ENCODE peak calls at places on chromosome 1, in ten cellular contexts. R is GM12865, J is suprapubic skin, Q is keratinocyte, K is OCI-LY7, T is fibroblast of the aortic adventitia, D is foreskin fibroblast, I is lower lobe of right lung, B is pancreas, E is brain microvascular endothelial cell. O is an unnamed sample.

GRCh38 chr1:31154632-31155215 is 85.0 kb downstream of the NKAIN1 start:
- DNase-seq in R (peak; percentile 83), J (peak; percentile 83), Q (peak; percentile 67), K (peak; percentile 81), T (peak; percentile 67), D (peak; percentile 90), I (peak; percentile 92), B (peak; percentile 85), E (peak; percentile 50), O (peak; percentile 35)

GRCh38 chr1:22673486-22674409 is 20.7 kb downstream of the C1QB start:
- DNase-seq in R (peak; percentile 59), J (no peak), Q (no peak), K (peak; percentile 36), T (peak; percentile 80), D (peak; percentile 87), I (no peak), B (peak; percentile 29), E (peak; percentile 67), O (peak; percentile 46)

GRCh38 chr1:217721692-217722091 is 90.5 kb downstream of the SPATA17 start:
- DNase-seq in R (no peak), J (no peak), Q (no peak), K (no peak), T (no peak), D (no peak), I (no peak), B (no peak), E (no peak), O (no peak)

GRCh38 chr1:165843304-165843703 is 15.9 kb downstream of the UCK2 start:
- DNase-seq in R (no peak), J (no peak), Q (no peak), K (no peak), T (peak; percentile 27), D (peak; percentile 61), I (no peak), B (no peak), E (peak; percentile 42), O (no peak)

GRCh38 chr1:3911521-3911845 is 11.4 kb upstream of the C1orf174 start:
- DNase-seq in R (no peak), J (no peak), Q (no peak), K (peak; percentile 49), T (no peak), D (no peak), I (no peak), B (no peak), E (no peak), O (no peak)

GRCh38 chr1:160407819-160408801 is 7.7 kb downstream of the VANGL2 start:
- DNase-seq in R (no peak), J (no peak), Q (peak; percentile 75), K (no peak), T (no peak), D (no peak), I (no peak), B (no peak), E (no peak), O (no peak)

GRCh38 chr1:93448292-93448982 is 519 bp downstream of the FNBP1L start:
- DNase-seq in R (no peak), J (peak; percentile 74), Q (no peak), K (no peak), T (no peak), D (peak; percentile 58), I (peak; percentile 62), B (peak; percentile 59), E (no peak), O (no peak)

GRCh38 chr1:178126790-178127189 is 32.9 kb downstream of the RASAL2 start:
- DNase-seq in R (no peak), J (no peak), Q (peak; percentile 88), K (no peak), T (peak; percentile 88), D (peak; percentile 94), I (no peak), B (no peak), E (peak; percentile 92), O (peak; percentile 64)

GRCh38 chr1:86224651-86225050 is 68.1 kb upstream of the COL24A1 start:
- DNase-seq in R (no peak), J (no peak), Q (no peak), K (no peak), T (no peak), D (no peak), I (no peak), B (no peak), E (no peak), O (no peak)

GRCh38 chr1:172699111-172699510 is 40.2 kb downstream of the FASLG start:
- DNase-seq in R (peak; percentile 71), J (no peak), Q (no peak), K (no peak), T (peak; percentile 22), D (no peak), I (no peak), B (no peak), E (peak; percentile 86), O (peak; percentile 8)

DNA sequence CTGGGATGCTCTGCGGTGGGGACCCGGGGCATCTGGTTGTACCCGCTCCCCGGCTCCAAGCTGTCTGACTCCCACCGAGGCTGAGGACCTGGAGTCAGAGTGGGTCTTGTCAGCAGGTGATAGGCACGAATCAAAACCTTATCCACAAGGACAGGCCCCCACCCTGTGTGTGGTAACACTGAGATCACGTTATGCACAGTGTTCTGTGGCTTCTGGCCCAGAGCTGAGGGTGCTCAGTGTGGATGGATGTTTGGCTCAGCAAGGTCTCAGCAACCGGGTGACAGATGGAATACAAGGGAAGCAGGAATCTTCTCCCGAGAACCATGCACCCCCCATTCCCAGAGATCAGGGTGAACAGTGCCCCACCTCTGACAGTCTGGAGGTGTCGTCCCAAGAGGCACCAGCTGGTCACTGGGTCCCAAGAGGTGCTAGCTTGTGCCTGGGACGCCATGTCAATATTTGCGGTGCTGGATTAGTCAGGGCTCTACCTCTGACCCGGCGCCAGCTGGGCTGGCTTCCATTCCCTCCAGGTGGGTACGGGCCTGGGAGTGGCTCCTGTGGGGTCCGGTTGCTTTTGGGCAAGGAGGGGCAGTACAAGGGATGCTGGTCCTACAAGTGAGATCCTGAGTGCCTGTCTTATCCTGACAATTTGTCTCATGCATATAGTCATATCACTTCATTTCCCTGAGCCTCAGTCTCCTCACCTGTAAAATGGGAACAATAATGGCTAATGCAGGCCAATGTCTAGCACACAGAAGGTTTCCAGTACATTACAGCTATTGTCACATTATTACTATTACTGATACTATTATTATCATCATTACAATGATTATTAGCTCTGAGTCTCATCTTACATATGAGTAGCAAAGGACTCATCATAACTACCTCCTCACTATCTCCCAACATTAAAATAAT is 955 bp downstream of the CAPN9 start:
- DNase-seq in R (no peak), J (no peak), Q (no peak), K (no peak), T (no peak), D (no peak), I (no peak), B (peak; percentile 42), E (no peak), O (no peak)
- H3K4me3 ChIP-seq in R (no peak overlapping the region), J (no peak overlapping the region), Q (no peak overlapping the region), K (no peak overlapping the region), T (no peak overlapping the region), D (no peak overlapping the region), I (peak overlapping the region; percentile 38), B (no peak overlapping the region), E (no peak overlapping the region), O (no peak overlapping the region)

DNA sequence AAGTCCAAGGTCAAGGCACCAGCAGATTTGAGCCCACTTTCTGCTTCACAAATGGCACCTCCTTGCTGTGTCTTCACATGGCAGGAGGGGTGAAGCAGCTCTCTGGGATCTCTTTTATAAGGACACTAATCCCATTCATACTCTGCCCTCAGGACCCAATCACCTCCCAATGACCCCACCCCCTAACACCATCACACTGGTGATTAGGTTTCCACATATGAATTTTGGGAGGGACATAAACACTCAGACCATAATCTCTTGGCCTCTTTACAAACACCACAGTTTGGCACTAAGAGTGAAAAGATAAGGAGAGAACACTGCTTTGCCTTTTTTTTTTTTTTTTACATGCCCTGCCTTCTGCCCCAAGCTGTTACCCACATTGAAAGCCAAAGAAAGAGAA is 166.2 kb upstream of the NFIA start:
- DNase-seq in R (no peak), J (no peak), Q (no peak), K (no peak), T (no peak), D (no peak), I (no peak), B (no peak), E (no peak), O (no peak)
- TF ChIP-seq CTCF in R (no peak), J (no peak), Q (no peak), K (no peak), T (no peak), D (no peak), I (no peak), B (no peak), E (no peak), O (no peak)

DNA sequence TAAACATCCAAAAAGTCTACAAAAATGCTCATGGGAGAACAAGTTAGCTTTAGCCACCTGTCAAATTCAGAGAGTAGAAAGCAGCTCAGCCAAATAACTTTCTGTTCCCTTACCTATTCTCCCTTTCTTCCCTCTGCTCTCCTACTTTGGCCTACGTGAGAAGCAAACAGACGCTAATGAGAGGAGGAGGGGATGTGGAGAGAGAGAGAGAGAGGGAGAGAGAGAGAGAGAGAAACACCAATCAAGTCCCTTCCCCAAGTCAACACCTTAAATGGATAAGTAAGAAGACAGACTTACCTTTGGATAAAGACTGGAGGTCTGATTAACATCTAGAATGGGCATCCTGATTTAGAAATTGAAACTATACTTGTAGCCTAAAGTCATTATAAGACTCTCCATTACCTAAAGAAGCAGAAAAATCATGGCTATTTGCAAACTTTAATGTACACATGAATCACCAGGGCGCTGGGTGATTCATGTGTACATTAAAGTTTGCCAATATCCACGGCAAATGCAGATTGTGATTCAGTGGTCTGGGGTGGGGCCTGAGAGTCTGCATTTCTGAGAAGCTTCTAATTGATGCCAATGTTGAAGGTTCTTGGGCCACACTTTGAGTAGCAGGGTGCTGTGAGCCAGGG is 13.1 kb upstream of the DUSP12 start:
- DNase-seq in R (peak; percentile 43), J (no peak), Q (no peak), K (no peak), T (peak; percentile 23), D (peak; percentile 54), I (no peak), B (no peak), E (no peak), O (no peak)
- H3K4me3 ChIP-seq in R (peak overlapping the region; percentile 25), J (no peak overlapping the region), Q (no peak overlapping the region), K (no peak overlapping the region), T (no peak overlapping the region), D (no peak overlapping the region), I (no peak overlapping the region), B (no peak overlapping the region), E (no peak overlapping the region), O (no peak overlapping the region)

GRCh38 chr1:229844675-229845074 is 218.6 kb downstream of the URB2 start:
- DNase-seq in R (no peak), J (no peak), Q (no peak), K (no peak), T (no peak), D (peak; percentile 17), I (no peak), B (peak; percentile 50), E (no peak), O (no peak)

GRCh38 chr1:229845410-229846138 is 219.5 kb downstream of the URB2 start:
- DNase-seq in R (no peak), J (no peak), Q (no peak), K (no peak), T (no peak), D (no peak), I (no peak), B (no peak), E (no peak), O (no peak)

GRCh38 chr1:229842302-229843255 is 216.5 kb downstream of the URB2 start:
- DNase-seq in R (no peak), J (no peak), Q (no peak), K (no peak), T (no peak), D (no peak), I (no peak), B (no peak), E (no peak), O (no peak)

GRCh38 chr1:229841230-229841629 is 215.2 kb downstream of the URB2 start:
- DNase-seq in R (peak; percentile 63), J (no peak), Q (peak; percentile 23), K (peak; percentile 21), T (no peak), D (no peak), I (no peak), B (no peak), E (no peak), O (no peak)

GRCh38 chr1:229843627-229844238 is 217.7 kb downstream of the URB2 start:
- DNase-seq in R (peak; percentile 19), J (no peak), Q (no peak), K (peak; percentile 44), T (no peak), D (peak; percentile 88), I (no peak), B (peak; percentile 36), E (peak; percentile 2), O (no peak)
- TF ChIP-seq CTCF in R (no peak), J (no peak), Q (peak; percentile 18), K (peak; percentile 67), T (no peak), D (no peak), I (no peak), B (no peak), E (peak; percentile 35), O (peak; percentile 22)

O was measured in astrocyte of the cerebellum.